ENCODE peak calls at places on chromosomes 4 and X, in four cellular contexts. F is transverse colon, Y is sigmoid colon, Q is upper lobe of left lung. H is an unnamed sample.

GRCh38 chrX:88366314-88366713 is 380.7 kb upstream of the CPXCR1 start:
- DNase-seq in Y (no peak), F (no peak), Q (no peak), H (no peak)

GRCh38 chr4:145934434-145935047 is 4.1 kb downstream of the ZNF827 start:
- DNase-seq in F (no peak), Y (no peak), Q (no peak), H (no peak)

GRCh38 chr4:14070289-14070880 is 442.9 kb upstream of the BOD1L1 start:
- DNase-seq in F (no peak), Q (no peak), Y (no peak), H (no peak)

GRCh38 chr4:110587666-110588285 is 35.1 kb downstream of the PITX2 start:
- DNase-seq in F (no peak), Q (peak), Y (no peak), H (no peak)

GRCh38 chrX:133005616-133006015 is 47.2 kb upstream of the HS6ST2 start:
- DNase-seq in Y (no peak), Q (no peak), F (no peak), H (no peak)

GRCh38 chrX:70301716-70302115 is 11.8 kb downstream of the KIF4A start:
- DNase-seq in Y (no peak), Q (no peak), F (no peak), H (no peak)

GRCh38 chr4:153705743-153706468 is 21.8 kb downstream of the TLR2 start:
- DNase-seq in Q (no peak), F (no peak), Y (no peak), H (no peak)

GRCh38 chrX:906586-906985 is 276.0 kb downstream of the SHOX start:
- DNase-seq in F (no peak), Y (no peak), Q (no peak), H (no peak)

GRCh38 chr4:10034136-10034535 is 12.8 kb upstream of the SLC2A9 start:
- DNase-seq in Q (peak), F (no peak), Y (peak), H (no peak)

GRCh38 chrX:37454537-37455285 is 105.5 kb downstream of the PRRG1 start:
- DNase-seq in F (peak), Q (no peak), Y (no peak), H (no peak)

GRCh38 chrX:46381630-46382029 is 163.6 kb downstream of the ZNF674 start:
- DNase-seq in F (peak), Y (no peak), Q (no peak), H (no peak)

GRCh38 chr4:187602339-187603092 is 393.1 kb upstream of the ZFP42 start:
- DNase-seq in Y (no peak), F (no peak), Q (no peak), H (no peak)

GRCh38 chr4:48985976-48986653 is at the start of gene CWH43:
- DNase-seq in Q (peak), F (peak), Y (no peak), H (no peak)

GRCh38 chrX:80026116-80026515 is 11.6 kb downstream of the TBX22 start:
- DNase-seq in F (no peak), Q (no peak), Y (no peak), H (no peak)

GRCh38 chr4:182808673-182809416 is 108.3 kb downstream of the DCTD start:
- DNase-seq in Y (no peak), Q (no peak), F (no peak), H (no peak)

GRCh38 chr4:94363136-94363655 is 20.6 kb upstream of the HPGDS start:
- DNase-seq in F (no peak), Q (no peak), Y (no peak), H (no peak)

GRCh38 chrX:150017868-150018267 is 79.6 kb upstream of the EOLA2 start:
- DNase-seq in F (no peak), Y (no peak), Q (no peak), H (no peak)

GRCh38 chr4:149841686-149842085 is 26.0 kb upstream of the IQCM start:
- DNase-seq in Q (no peak), Y (no peak), F (no peak), H (no peak)

GRCh38 chr4:55038176-55038890 is 87.1 kb downstream of the KDR start:
- DNase-seq in Y (no peak), Q (no peak), F (no peak), H (no peak)

GRCh38 chr4:174047363-174047762 is 236.1 kb downstream of the FBXO8 start:
- DNase-seq in Y (no peak), F (no peak), Q (no peak), H (no peak)

GRCh38 chr4:1600811-1601532 is 83.1 kb downstream of the FAM53A start:
- DNase-seq in Y (peak), Q (peak), F (no peak), H (no peak)

GRCh38 chr4:107988763-107989035 is 990 bp upstream of the HADH start:
- DNase-seq in F (peak), Q (no peak), Y (no peak), H (no peak)

GRCh38 chrX:55648434-55648833 is 25.2 kb downstream of the FOXR2 start:
- DNase-seq in Q (no peak), Y (no peak), F (no peak), H (no peak)

GRCh38 chrX:46294234-46294633 is 251.0 kb downstream of the ZNF674 start:
- DNase-seq in Y (no peak), F (no peak), Q (no peak), H (no peak)

GRCh38 chrX:154487518-154488290 is 1.3 kb upstream of the UBL4A start:
- DNase-seq in Q (no peak), Y (peak), F (no peak), H (no peak)

GRCh38 chrX:154489182-154489581 is 1.2 kb downstream of the SLC10A3 start:
- DNase-seq in Q (no peak), F (no peak), Y (no peak), H (no peak)

GRCh38 chrX:154488336-154489075 is 1.9 kb downstream of the SLC10A3 start:
- DNase-seq in F (no peak), Q (no peak), Y (no peak), H (no peak)

GRCh38 chrX:154490021-154490413 is 412 bp downstream of the SLC10A3 start:
- DNase-seq in F (peak), Q (no peak), Y (peak), H (no peak)

DNA sequence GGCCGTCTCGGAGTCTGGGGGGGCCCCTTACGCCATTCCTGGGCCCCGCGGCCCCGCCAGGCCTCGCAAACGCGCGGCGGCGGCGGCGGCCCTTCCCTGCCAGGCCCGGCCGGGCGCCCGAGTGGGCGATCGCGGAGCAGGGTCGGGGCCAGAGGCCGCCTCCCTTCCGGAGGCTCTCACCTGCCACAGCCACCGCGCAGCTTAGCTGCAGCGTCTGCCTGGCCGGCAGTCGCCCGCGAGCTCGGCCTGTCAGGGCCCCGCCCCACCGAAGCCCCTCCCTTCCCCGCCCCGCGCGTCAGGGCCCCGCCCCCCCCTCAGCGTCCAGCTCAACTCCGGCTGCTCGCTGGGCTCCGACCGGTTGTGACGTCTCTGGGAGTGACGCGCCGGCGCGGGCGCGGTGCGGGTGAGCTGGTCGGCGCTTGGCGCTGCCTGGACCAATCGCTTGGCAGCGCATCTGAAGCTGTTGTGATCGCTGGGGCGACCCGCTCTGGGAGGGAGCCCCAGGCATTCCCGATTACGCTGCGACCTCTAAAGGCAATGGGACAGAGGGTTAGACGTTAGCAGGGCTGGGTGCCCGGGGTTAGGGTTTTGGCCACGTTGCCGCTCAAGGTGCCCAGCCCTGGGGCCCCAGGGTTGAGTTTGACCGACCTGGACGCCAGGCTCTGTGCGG is at the start of gene SLC10A3:
- DNase-seq in Y (peak), F (peak), Q (peak), H (peak)
- TF ChIP-seq POLR2A in Y (peak), F (peak), Q (peak), H (peak)

GRCh38 chr4:123397276-123398150 is 918 bp downstream of the SPRY1 start:
- DNase-seq in Y (peak), Q (peak), F (peak), H (no peak)
- TF ChIP-seq POLR2AphosphoS5 in Y (no peak), Q (peak), F (peak), H (no peak)

GRCh38 chr4:6892190-6892908 is 17.3 kb upstream of the TBC1D14 start:
- DNase-seq in Q (no peak), F (peak), Y (peak), H (no peak)
- TF ChIP-seq POLR2A in Q (no peak), F (no peak), Y (no peak), H (no peak)

GRCh38 chr4:35608205-35608604 is 636.1 kb downstream of the ARAP2 start:
- DNase-seq in Q (no peak), F (no peak), Y (no peak), H (no peak)

GRCh38 chr4:35614120-35614519 is 630.2 kb downstream of the ARAP2 start:
- DNase-seq in Q (no peak), F (no peak), Y (no peak), H (no peak)
- TF ChIP-seq POLR2AphosphoS5 in Q (no peak), F (no peak), Y (no peak), H (no peak)

GRCh38 chr4:76003620-76004019 is 3.7 kb downstream of the CXCL9 start:
- DNase-seq in F (no peak), Y (no peak), Q (no peak), H (no peak)
- TF ChIP-seq POLR2A in F (no peak), Y (no peak), Q (no peak), H (no peak)

H was measured in GM12892.